ENCODE peak calls at places on chromosomes 1 and 21, in four cellular contexts. O is fibroblast of lung, E is left ventricle myocardium inferior, M is Panc1. P is an unnamed sample.

GRCh38 chr1:13784971-13785370 is 85.0 kb downstream of the PRDM2 start:
- DNase-seq in O (no peak), E (no peak), M (no peak), P (peak; percentile 37)

GRCh38 chr1:28235746-28236655 is at the start of gene ATP5IF1:
- DNase-seq in O (peak; percentile 98), E (peak; percentile 97), M (peak; percentile 96), P (peak; percentile 99)

GRCh38 chr1:53332833-53333232 is 5.0 kb upstream of the LRP8 start:
- DNase-seq in O (no peak), E (no peak), M (no peak), P (no peak)

GRCh38 chr1:100882622-100883186 is 11.9 kb downstream of the EXTL2 start:
- DNase-seq in O (no peak), E (no peak), M (no peak), P (no peak)

GRCh38 chr1:231949277-231950122 is 322.9 kb downstream of the DISC1 start:
- DNase-seq in O (no peak), E (peak; percentile 29), M (no peak), P (no peak)

GRCh38 chr1:18907021-18907913 is 4.9 kb upstream of the ALDH4A1 start:
- DNase-seq in O (peak; percentile 74), E (peak; percentile 53), M (no peak), P (peak; percentile 33)

GRCh38 chr1:9651565-9652378 is at the start of gene PIK3CD:
- DNase-seq in O (peak; percentile 19), E (peak; percentile 27), M (no peak), P (peak; percentile 24)

GRCh38 chr1:201676061-201676644 is 137.2 kb downstream of the NAV1 start:
- DNase-seq in O (peak; percentile 55), E (no peak), M (no peak), P (peak; percentile 55)

GRCh38 chr1:214362188-214362882 is 81.4 kb downstream of the SMYD2 start:
- DNase-seq in O (peak; percentile 36), E (no peak), M (no peak), P (peak; percentile 29)

GRCh38 chr21:19603011-19603593 is 1199.5 kb upstream of the TMPRSS15 start:
- DNase-seq in O (no peak), E (no peak), M (no peak), P (no peak)

GRCh38 chr1:119647734-119648619 is at the start of gene ZNF697:
- DNase-seq in O (peak; percentile 98), E (peak; percentile 98), M (peak; percentile 86), P (peak; percentile 99)

GRCh38 chr1:42935971-42936308 is 22.7 kb downstream of the SLC2A1 start:
- DNase-seq in O (no peak), E (no peak), M (no peak), P (no peak)

GRCh38 chr1:174165471-174166137 is 6.3 kb downstream of the RABGAP1L start:
- DNase-seq in O (peak; percentile 43), E (peak; percentile 30), M (no peak), P (peak; percentile 22)

GRCh38 chr1:26799479-26800133 is 11.9 kb downstream of the PIGV start:
- DNase-seq in O (peak; percentile 96), E (peak; percentile 78), M (no peak), P (peak; percentile 71)

GRCh38 chr1:185152187-185152767 is 4.5 kb downstream of the TRMT1L start:
- DNase-seq in O (peak; percentile 15), E (no peak), M (no peak), P (peak; percentile 64)

GRCh38 chr1:58773406-58773840 is 10.4 kb downstream of the JUN start:
- DNase-seq in O (peak; percentile 60), E (peak; percentile 67), M (no peak), P (peak; percentile 83)

GRCh38 chr1:63537006-63537405 is 13.7 kb downstream of the EFCAB7 start:
- DNase-seq in O (no peak), E (no peak), M (no peak), P (no peak)
- H3K4me3 ChIP-seq in O (no peak overlapping the region), E (no peak overlapping the region), M (no peak overlapping the region), P (no peak overlapping the region)

DNA sequence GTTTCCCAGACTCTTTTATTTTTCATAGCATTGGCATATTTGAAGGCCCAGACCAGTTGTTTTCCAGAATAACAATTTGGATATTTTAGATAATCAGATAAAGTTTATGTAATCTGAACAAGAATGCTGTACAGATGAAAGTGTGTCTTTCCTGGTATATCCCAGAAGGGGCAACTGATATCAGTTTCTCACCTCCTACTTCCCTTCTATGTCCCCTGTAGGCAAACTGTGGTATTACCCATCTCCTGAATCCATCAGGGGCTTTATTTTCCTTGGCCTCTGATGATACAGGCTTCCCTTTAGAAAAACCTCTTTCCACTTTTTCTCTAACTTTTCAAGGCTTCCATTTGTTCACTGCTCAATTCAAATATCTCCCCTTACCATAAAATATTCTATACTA is 87.5 kb upstream of the RGS1 start:
- DNase-seq in O (no peak), E (no peak), M (no peak), P (peak; percentile 10)
- TF ChIP-seq CTCF in O (peak; percentile 14), E (peak; percentile 15), M (peak; percentile 11), P (no peak)

DNA sequence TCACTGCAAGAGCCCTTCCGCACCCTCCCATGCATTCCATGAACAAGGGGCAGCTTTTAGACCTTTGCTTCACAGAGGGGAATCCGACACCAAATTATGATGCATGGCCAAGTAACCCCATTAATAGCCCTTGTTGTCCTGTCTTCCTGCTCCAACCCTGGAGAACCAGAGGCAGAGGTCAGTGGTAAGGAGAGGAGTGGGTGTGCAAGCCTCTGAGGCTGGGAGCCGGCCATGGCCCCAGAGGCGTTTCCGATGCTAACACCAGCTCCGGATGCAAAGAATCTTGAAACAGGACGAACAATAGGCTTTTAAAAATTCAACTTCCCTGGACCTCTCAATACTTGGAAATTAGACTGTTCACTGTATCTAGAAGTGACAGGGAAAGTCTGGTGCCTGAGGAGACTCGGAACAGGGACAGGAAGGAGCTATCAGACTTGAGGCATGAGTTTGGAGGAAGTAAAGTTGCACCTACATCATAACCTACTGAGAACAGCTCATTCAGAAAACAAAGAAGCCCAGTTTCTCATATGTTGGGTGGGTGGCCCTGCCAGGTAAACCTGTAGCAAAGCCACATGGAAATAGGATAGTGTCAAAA is 101.2 kb upstream of the ERG start:
- DNase-seq in O (no peak), E (no peak), M (no peak), P (no peak)
- H3K4me3 ChIP-seq in O (no peak overlapping the region), E (no peak overlapping the region), M (no peak overlapping the region), P (no peak overlapping the region)

DNA sequence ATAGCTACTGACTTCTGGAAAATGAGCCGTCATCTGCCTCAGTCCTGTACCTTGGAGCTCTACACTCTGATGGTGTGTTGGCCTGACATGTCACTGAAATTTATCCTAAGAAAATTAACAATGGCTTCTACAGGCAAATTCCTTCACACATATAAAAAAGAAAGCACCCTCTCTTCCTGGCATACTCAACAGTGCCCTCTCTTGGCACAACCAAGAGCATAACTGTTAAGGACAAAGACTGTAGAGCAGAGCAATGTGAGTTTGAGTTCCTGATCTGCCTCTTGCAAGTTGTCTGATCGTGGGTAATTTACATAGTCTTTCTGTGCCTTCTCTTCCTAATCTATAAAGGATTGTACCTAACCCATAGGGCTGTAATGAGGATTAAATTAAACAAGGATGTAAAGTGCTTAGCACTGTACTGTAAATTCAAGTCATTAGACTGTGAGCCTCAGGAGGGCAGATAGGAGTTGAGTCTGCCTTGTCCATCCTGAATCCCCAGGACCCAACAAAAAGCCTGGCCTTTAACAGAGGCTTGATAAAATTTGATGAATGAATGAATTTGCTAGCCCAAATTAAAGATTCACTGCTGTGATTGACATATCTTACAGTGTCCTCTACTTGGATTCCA is 83.5 kb downstream of the SYF2 start:
- DNase-seq in O (no peak), E (no peak), M (peak; percentile 7), P (no peak)
- TF ChIP-seq CTCF in O (peak; percentile 27), E (peak; percentile 58), M (peak; percentile 16), P (no peak)

DNA sequence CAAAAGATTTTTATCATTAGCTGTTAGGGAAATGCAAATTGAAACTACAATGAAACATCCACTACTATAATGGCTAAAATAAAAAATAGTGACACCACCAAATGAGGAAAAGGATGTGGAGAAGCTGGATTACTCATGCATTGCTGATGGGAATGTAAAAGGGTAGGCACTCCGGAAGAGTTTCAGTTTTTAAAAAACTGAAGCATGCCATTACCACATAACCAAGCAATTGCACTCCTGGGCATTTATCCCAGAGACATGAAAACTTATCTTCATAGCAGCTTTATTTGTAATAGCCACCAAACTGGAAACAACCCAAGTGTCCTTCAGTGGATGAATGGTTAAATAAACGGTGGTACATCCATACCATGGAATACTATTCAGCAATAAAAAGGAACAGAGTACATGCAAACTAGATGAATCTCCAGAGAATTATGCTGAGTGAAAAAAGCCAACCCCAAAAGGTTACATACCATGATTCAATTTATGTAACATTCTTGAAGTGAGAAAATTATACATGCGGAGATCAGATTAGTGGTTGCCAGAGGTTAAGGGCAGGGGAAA is 14.5 kb upstream of the CFAP298 start:
- DNase-seq in O (peak; percentile 37), E (no peak), M (no peak), P (peak; percentile 54)
- H3K4me3 ChIP-seq in O (no peak overlapping the region), E (no peak overlapping the region), M (no peak overlapping the region), P (no peak overlapping the region)

DNA sequence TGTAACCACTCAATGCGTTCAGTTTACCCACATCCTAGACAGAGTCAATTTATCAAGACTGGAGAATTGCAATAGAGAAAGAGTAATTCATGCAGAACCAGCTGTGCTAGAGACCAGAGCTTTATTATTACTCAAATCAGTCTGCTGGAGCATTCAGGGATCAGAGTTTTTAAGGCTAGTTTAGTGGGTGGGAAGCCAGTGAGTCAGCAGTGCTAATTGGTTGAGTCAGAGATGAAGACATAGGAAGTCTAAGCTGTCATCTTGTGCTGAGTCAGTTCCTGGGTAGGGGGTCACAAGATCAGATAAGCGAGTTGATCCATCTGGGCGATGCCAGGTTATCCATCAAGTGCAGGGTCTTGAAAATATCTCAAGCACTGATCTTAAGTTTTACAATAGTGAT is 499.6 kb downstream of the MRPL39 start:
- DNase-seq in O (peak; percentile 94), E (no peak), M (no peak), P (peak; percentile 31)
- TF ChIP-seq CTCF in O (no peak), E (no peak), M (no peak), P (no peak)

DNA sequence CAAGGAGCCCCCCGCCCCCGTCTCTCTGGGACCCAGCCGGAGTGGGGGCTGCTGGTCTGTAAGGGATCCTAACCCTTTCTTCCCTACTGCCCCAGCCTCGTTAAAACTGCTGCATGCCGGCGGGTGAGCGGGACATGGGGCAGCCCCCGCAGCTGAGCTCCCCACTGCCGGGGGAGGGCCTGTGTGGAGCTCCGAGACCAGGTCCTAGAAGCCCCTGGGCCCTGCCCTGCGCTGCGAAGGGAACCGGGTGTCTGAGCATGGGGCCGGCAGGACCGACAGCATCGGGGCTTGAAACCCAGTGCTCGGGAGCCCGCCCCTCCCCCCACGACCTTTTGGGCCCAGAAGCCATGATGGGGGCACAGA is 9.2 kb upstream of the COL6A1 start:
- DNase-seq in O (peak; percentile 31), E (peak; percentile 56), M (no peak), P (no peak)
- H3K4me3 ChIP-seq in O (no peak overlapping the region), E (peak overlapping the region; percentile 69), M (no peak overlapping the region), P (peak overlapping the region; percentile 52)

DNA sequence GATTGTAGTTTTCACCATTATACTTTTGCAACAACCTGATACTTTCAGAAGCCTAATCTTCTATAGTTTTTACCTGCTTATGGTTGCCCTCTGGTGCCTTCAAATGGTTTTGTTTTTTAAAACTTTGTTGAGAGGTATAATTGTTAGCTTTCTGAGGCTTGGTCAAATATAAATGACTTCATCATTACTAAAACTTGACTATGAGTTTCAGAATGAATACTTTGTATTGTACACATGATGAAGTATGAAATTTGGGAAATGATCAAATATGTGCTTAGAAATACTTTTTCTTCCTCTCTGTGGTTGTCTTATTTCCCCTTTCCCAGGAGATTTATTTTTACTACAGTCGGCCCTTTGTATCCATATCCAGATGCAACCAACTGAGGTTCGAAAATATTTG is 151.8 kb upstream of the B3GALT2 start:
- DNase-seq in O (peak; percentile 26), E (no peak), M (no peak), P (no peak)
- TF ChIP-seq CTCF in O (no peak), E (no peak), M (peak; percentile 17), P (peak; percentile 10)